ENCODE peak calls at places on chromosomes 1 and 21, in seven cellular contexts. S, H, Y, U, K, I and C are unnamed samples.
A peak's percentile ranks its signal among the peaks of the same experiment; 100 is the strongest.

GRCh38 chr1:214416417-214417212 is 134.8 kb downstream of the PTPN14 start:
- DNase-seq in H (no peak), I (no peak), K (no peak), U (peak; percentile 80), S (no peak), Y (no peak), C (no peak)

GRCh38 chr1:174815036-174815435 is 184.7 kb upstream of the CACYBP start:
- DNase-seq in I (no peak), H (no peak), K (no peak), Y (no peak), S (no peak), U (peak; percentile 74), C (no peak)

GRCh38 chr1:217009376-217009775 is 286.1 kb upstream of the ESRRG start:
- DNase-seq in U (no peak), S (no peak), K (no peak), Y (no peak), I (no peak), H (no peak), C (no peak)

GRCh38 chr21:44020551-44020950 is 8.4 kb downstream of the TRAPPC10 start:
- DNase-seq in S (no peak), Y (no peak), H (no peak), I (no peak), U (no peak), K (no peak), C (no peak)

GRCh38 chr1:1001631-1002300 is 1.9 kb upstream of the HES4 start:
- DNase-seq in S (peak; percentile 78), U (peak; percentile 51), Y (peak; percentile 89), K (no peak), I (peak; percentile 84), H (peak; percentile 83), C (peak; percentile 93)

GRCh38 chr1:30695481-30695880 is 27.9 kb downstream of the MATN1 start:
- DNase-seq in K (no peak), Y (no peak), I (no peak), S (peak; percentile 77), H (peak; percentile 8), U (no peak), C (no peak)

GRCh38 chr21:21712761-21713558 is 714.8 kb downstream of the NCAM2 start:
- DNase-seq in S (no peak), H (no peak), Y (no peak), I (no peak), K (no peak), U (peak; percentile 62), C (no peak)

GRCh38 chr1:8841395-8841794 is 24.0 kb upstream of the RERE start:
- DNase-seq in H (no peak), I (no peak), U (no peak), K (no peak), Y (no peak), S (no peak), C (no peak)

GRCh38 chr1:19484793-19485361 is 462 bp downstream of the CAPZB start:
- DNase-seq in I (peak; percentile 56), K (no peak), H (no peak), Y (peak; percentile 61), U (no peak), S (no peak), C (peak; percentile 82)

GRCh38 chr21:25577765-25578069 is 29.6 kb downstream of the MRPL39 start:
- DNase-seq in H (no peak), Y (no peak), U (no peak), K (no peak), S (no peak), I (no peak), C (no peak)

GRCh38 chr1:8639165-8639564 is 178.3 kb downstream of the RERE start:
- DNase-seq in U (no peak), I (no peak), Y (no peak), K (no peak), H (no peak), S (no peak), C (no peak)

GRCh38 chr1:197521118-197521739 is 253.2 kb downstream of the CRB1 start:
- DNase-seq in K (peak; percentile 31), Y (peak; percentile 42), I (peak; percentile 52), H (no peak), U (peak; percentile 44), S (no peak), C (peak; percentile 57)

GRCh38 chr1:241842565-241842964 is 5.4 kb upstream of the EXO1 start:
- DNase-seq in H (no peak), S (no peak), U (peak; percentile 81), I (no peak), K (no peak), Y (no peak), C (no peak)

GRCh38 chr1:162629651-162630050 is 2.6 kb upstream of the DDR2 start:
- DNase-seq in S (no peak), H (no peak), I (no peak), U (peak; percentile 81), K (no peak), Y (no peak), C (no peak)

GRCh38 chr1:186985889-186986491 is 157.2 kb downstream of the PLA2G4A start:
- DNase-seq in U (peak; percentile 78), I (peak; percentile 58), S (no peak), Y (peak; percentile 67), H (no peak), K (no peak), C (no peak)

GRCh38 chr1:116909511-116910378 is at the start of gene PTGFRN:
- DNase-seq in S (peak; percentile 81), I (peak; percentile 87), H (peak; percentile 80), Y (peak; percentile 83), U (peak; percentile 6), K (no peak), C (peak; percentile 92)

DNA sequence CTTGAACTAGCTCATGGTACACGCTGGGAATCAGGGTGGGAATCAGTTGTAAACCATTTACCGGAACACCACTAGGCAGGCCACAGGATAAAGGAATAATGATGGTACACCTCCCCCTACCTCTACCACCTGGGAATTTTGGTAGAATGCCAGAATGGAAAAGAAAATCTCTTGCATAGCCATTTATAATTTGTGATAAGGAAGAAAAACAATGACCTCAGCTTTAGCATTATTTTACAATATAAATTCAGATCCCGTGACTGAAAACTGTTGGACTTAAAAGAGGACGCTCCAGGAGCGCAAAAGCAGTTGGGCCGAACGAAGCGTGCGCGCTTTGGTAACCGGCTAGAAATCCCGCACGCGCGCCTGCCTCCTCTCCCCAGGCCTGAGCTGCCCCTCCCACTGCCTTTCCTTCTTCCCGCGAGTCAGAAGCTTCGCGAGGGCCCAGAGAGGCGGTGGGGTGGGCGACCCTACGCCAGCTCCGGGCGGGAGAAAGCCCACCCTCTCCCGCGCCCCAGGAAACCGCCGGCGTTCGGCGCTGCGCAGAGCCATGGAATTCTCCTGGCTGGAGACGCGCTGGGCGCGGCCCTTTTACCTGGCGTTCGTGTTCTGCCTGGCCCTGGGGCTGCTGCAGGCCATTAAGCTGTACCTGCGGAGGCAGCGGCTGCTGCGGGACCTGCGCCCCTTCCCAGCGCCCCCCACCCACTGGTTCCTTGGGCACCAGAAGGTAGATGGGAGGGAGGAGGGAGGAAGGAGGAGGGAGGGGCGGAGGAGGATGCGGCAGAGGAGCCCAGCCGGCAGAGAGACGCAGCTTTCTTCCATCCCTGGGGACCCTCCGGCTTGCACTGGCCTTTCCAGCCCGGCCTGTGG is at the start of gene CYP4X1:
- DNase-seq in K (no peak), I (peak; percentile 34), H (peak; percentile 19), S (peak; percentile 21), U (no peak), Y (peak; percentile 23), C (peak; percentile 87)
- H3K4me3 ChIP-seq in K (no peak within 1 kb of the TSS), I (peak within 1 kb of the TSS; percentile 11), H (peak within 1 kb of the TSS; percentile 24), S (peak within 1 kb of the TSS; percentile 12), U (no peak within 1 kb of the TSS), Y (peak within 1 kb of the TSS; percentile 45), C (peak within 1 kb of the TSS; percentile 76)

DNA sequence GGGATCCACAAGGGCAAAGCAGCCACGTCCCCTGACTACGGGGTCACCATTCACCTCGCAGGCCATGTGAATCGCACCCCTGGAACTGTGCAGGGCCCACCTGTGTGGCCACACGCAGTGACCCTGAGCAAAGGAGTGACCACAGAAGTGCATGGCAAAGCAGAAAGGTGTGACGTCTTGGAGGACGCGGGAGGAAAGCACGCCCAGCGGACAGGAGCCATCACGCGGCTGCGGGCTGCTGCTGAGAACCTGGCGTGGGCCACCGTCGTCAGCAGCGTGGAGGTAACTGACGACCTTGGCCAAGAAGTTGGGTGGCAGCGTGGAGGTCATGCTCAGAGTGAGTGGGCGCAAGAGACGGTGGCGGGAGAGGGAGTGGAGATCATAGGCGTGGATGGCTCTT is 76.7 kb upstream of the C1orf174 start:
- DNase-seq in Y (no peak), S (no peak), H (no peak), U (no peak), I (no peak), K (no peak), C (no peak)
- H3K9me3 ChIP-seq in Y (no peaks in the 10 kb centered on the region), S (no peaks in the 10 kb centered on the region), H (no peaks in the 10 kb centered on the region), U (peaks cover 59% of the 10 kb centered on the region), I (no peaks in the 10 kb centered on the region), K (no peaks in the 10 kb centered on the region), C (peaks cover 12% of the 10 kb centered on the region)

GRCh38 chr1:91798741-91799140 is 87.2 kb downstream of the TGFBR3 start:
- DNase-seq in U (no peak), I (no peak), S (no peak), K (no peak), Y (no peak), H (no peak), C (no peak)

GRCh38 chr1:91798241-91798648 is 87.7 kb downstream of the TGFBR3 start:
- DNase-seq in Y (no peak), S (no peak), I (no peak), H (no peak), K (no peak), U (no peak), C (no peak)

GRCh38 chr1:91799159-91799558 is 86.8 kb downstream of the TGFBR3 start:
- DNase-seq in S (no peak), I (peak; percentile 23), Y (no peak), U (no peak), K (no peak), H (peak; percentile 30), C (no peak)

GRCh38 chr1:91801496-91802115 is 84.3 kb downstream of the TGFBR3 start:
- DNase-seq in U (no peak), H (no peak), I (no peak), S (no peak), K (no peak), Y (no peak), C (no peak)

DNA sequence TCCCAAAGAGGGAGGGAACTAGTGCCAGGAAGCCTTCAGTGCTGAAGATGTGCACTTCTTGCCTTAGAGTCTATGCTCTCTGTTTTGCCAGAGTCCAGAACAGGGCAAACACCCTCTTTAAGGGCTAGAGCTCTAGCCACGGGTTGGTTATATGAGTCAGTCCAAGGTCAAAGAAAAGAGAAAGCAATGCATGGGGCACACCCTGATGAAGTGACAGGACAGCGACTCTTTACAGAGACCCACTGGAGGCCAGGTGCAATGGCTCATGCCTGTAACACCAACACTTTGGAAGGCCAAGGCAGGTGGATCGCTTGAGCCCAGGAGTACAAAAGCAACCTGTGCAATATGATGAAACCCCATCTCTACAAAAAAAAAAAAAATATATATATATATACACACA is 86.1 kb downstream of the TGFBR3 start:
- DNase-seq in U (no peak), H (no peak), I (no peak), K (no peak), Y (no peak), S (no peak), C (no peak)
- H3K27ac ChIP-seq in U (no peak overlapping the region), H (no peak overlapping the region), I (peak overlapping the region; percentile 68), K (no peak overlapping the region), Y (no peak overlapping the region), S (peak overlapping the region; percentile 74), C (no peak overlapping the region)

GRCh38 chr1:183195146-183195571 is 9.1 kb downstream of the LAMC2 start:
- DNase-seq in U (peak; percentile 60), Y (peak; percentile 67), H (no peak), I (no peak), S (no peak), K (no peak), C (no peak)
- H3K4me3 ChIP-seq in U (no peak overlapping the region), Y (no peak overlapping the region), H (no peak overlapping the region), I (no peak overlapping the region), S (no peak overlapping the region), K (no peak overlapping the region), C (no peak overlapping the region)